ENCODE peak calls at places on chromosomes 16 and 17, in four cellular contexts. P is fibroblast of lung, R is HAP-1, L is stomach. H is an unnamed sample. For H3K36me3, the result is how much of the 10 kb centered on the place peaks cover.

GRCh38 chr16:1991135-1991551 is 1.4 kb downstream of the SYNGR3 start:
- DNase-seq in R (no peak), L (peak), P (no peak), H (no peak)

GRCh38 chr17:81651692-81652091 is 4.7 kb downstream of the PDE6G start:
- DNase-seq in P (peak), R (no peak), L (no peak), H (peak)

GRCh38 chr16:5444181-5444580 is 346.6 kb upstream of the EEF2KMT start:
- DNase-seq in P (no peak), L (no peak), R (no peak), H (no peak)

GRCh38 chr17:19291646-19292376 is 54.6 kb downstream of the EPN2 start:
- DNase-seq in L (no peak), P (no peak), R (no peak), H (no peak)

GRCh38 chr16:85446846-85447656 is 166.1 kb upstream of the GSE1 start:
- DNase-seq in P (no peak), R (no peak), L (peak), H (no peak)

GRCh38 chr17:10549108-10549842 is at the start of gene MYH2:
- DNase-seq in R (no peak), P (no peak), L (no peak), H (no peak)

GRCh38 chr17:76947309-76947708 is 79.1 kb downstream of the MGAT5B start:
- DNase-seq in R (no peak), P (no peak), L (no peak), H (no peak)

GRCh38 chr17:601462-602303 is 113.0 kb downstream of the VPS53 start:
- DNase-seq in L (no peak), P (peak), R (no peak), H (no peak)

GRCh38 chr17:79650861-79651260 is 40.0 kb upstream of the RBFOX3 start:
- DNase-seq in P (no peak), R (no peak), L (peak), H (no peak)

GRCh38 chr16:14360326-14361037 is 269.6 kb downstream of the PARN start:
- DNase-seq in P (no peak), L (no peak), R (no peak), H (no peak)

GRCh38 chr16:14364386-14365199 is 265.5 kb downstream of the PARN start:
- DNase-seq in P (peak), R (no peak), L (peak), H (peak)

GRCh38 chr16:14365200-14365851 is 264.7 kb downstream of the PARN start:
- DNase-seq in L (no peak), P (no peak), R (no peak), H (no peak)

GRCh38 chr16:14364112-14364385 is 266.0 kb downstream of the PARN start:
- DNase-seq in R (no peak), P (no peak), L (no peak), H (no peak)

DNA sequence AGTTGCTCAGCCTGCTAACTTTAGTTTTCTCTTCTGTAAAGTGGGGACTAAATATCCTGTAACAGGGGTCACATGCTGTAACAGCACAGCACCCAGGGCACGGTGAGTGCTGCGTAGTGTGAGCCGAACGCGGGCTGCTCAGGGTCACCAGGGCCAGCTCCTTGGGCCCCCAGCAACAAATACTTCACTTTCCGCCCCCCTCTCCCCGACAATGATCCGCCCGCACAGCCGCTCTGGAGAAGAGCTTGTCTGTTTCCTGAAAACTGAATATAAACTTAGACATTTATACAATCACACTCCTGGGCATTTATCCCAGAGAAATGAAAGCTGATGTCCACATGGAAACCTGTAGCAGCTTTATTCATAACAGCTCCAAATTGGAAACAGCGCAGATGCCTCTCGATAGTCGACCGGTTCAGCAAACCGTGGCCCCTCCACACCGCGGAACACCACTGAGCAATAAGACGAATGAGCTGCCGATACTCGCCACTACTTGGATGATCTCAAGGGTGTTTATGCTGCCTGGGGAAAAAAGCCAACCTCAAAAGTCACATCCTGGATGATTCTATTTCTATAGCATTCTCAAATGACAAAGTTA is 267.2 kb downstream of the PARN start:
- DNase-seq in P (peak), R (no peak), L (no peak), H (peak)
- H3K4me3 ChIP-seq in P (peak), R (no peak), L (peak), H (peak)

GRCh38 chr17:50072925-50073324 is 17.0 kb downstream of the ITGA3 start:
- DNase-seq in R (no peak), P (no peak), L (no peak), H (no peak)

GRCh38 chr17:50071692-50072091 is 15.8 kb downstream of the ITGA3 start:
- DNase-seq in L (no peak), P (no peak), R (no peak), H (no peak)

GRCh38 chr17:50074227-50074626 is 18.3 kb downstream of the ITGA3 start:
- DNase-seq in L (no peak), R (no peak), P (no peak), H (no peak)

GRCh38 chr17:50070908-50071680 is 15.2 kb downstream of the ITGA3 start:
- DNase-seq in P (no peak), R (no peak), L (no peak), H (no peak)

DNA sequence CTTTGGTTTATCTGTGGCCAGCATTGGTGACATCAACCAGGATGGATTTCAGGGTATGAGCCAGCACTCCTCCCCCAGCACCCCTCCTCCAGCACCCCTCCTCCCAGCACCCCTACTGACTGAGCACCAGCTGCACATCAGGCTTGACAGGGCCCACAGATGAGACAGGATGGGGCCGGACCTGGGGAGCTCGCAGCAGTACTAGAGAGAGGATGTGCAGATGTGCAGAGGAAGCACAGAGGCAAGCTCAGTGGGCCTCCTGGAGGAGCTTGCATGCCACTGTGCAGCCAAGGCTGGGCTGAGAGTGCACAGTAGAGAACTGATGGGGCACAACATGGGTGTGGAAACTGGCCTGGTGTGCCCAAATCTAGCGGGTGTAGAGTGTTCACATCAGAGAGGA is 16.2 kb downstream of the ITGA3 start:
- DNase-seq in P (no peak), R (no peak), L (no peak), H (no peak)
- H3K36me3 ChIP-seq in P (under half), R (under half), L (half or more), H (half or more)

GRCh38 chr17:7851438-7852261 is 3.2 kb upstream of the TMEM88 start:
- DNase-seq in R (peak), P (peak), L (peak), H (no peak)
- H3K4me3 ChIP-seq in R (peak), P (no peak), L (peak), H (no peak)

DNA sequence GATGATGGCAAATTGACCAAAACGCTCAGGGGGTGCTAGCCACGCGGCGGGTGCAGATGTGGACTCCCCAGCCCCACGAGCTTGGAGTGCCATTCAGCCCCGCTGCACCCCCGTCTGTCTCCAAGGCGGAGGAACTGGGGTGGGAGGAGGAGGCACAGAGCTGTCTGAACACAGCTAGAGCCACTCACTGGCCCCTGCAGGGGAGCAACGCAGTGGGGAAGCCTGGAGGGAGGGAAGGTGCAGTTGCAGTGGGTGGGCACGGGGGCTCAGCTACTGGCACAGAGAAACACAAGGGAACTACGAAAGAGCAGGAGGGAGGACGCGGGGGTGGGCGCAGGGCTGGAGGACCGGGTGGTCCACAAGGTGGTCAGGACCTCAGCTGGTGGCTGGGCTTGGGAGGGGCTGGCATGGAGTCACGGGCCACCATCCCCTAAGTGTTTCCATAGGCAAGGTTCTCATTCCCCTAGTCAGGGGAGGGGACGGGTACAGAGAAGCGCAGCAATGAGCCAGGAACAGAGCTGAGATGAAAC is 46.3 kb upstream of the CDR2 start:
- DNase-seq in L (no peak), P (no peak), R (no peak), H (no peak)
- H3K36me3 ChIP-seq in L (under half), P (under half), R (under half), H (under half)

H was measured in BJ.